ENCODE peak calls at places on chromosomes 13 and 19, in nine cellular contexts. M, C, Q, G, T, R, K, P and O are unnamed samples.

GRCh38 chr19:32098953-32099352 is 246.5 kb upstream of the ZNF507 start:
- DNase-seq in M (no peak), C (no peak), Q (no peak), G (no peak), T (no peak), R (no peak), K (no peak), P (no peak), O (no peak)

GRCh38 chr19:41025871-41026270 is 34.8 kb downstream of the CYP2B6 start:
- DNase-seq in M (no peak), C (peak; percentile 76), Q (no peak), G (no peak), T (peak; percentile 65), R (no peak), K (no peak), P (no peak), O (no peak)

GRCh38 chr13:42259515-42259914 is 12.4 kb upstream of the AKAP11 start:
- DNase-seq in M (no peak), C (no peak), Q (no peak), G (no peak), T (no peak), R (no peak), K (no peak), P (no peak), O (no peak)

GRCh38 chr19:14091086-14091884 is 734 bp upstream of the SAMD1 start:
- DNase-seq in M (no peak), C (peak; percentile 77), Q (no peak), G (peak; percentile 56), T (no peak), R (peak; percentile 74), K (no peak), P (peak; percentile 93), O (no peak)

GRCh38 chr13:74450976-74451375 is 316.8 kb upstream of the KLF12 start:
- DNase-seq in M (no peak), C (no peak), Q (no peak), G (no peak), T (no peak), R (peak; percentile 39), K (no peak), P (no peak), O (no peak)

GRCh38 chr19:12769689-12770088 is 5.7 kb downstream of the HOOK2 start:
- DNase-seq in M (no peak), C (peak; percentile 91), Q (no peak), G (no peak), T (no peak), R (no peak), K (no peak), P (peak; percentile 85), O (peak; percentile 64)

GRCh38 chr13:112510002-112510780 is 77.8 kb downstream of the TUBGCP3 start:
- DNase-seq in M (no peak), C (peak; percentile 83), Q (no peak), G (peak; percentile 13), T (no peak), R (peak; percentile 80), K (no peak), P (no peak), O (no peak)

GRCh38 chr19:55441692-55442321 is 1.3 kb downstream of the SHISA7 start:
- DNase-seq in M (no peak), C (peak; percentile 89), Q (no peak), G (no peak), T (no peak), R (no peak), K (no peak), P (no peak), O (no peak)

GRCh38 chr19:47049307-47049700 is 880 bp upstream of the TMEM160 start:
- DNase-seq in M (no peak), C (peak; percentile 49), Q (no peak), G (no peak), T (no peak), R (peak; percentile 55), K (no peak), P (no peak), O (no peak)

GRCh38 chr19:47886010-47886559 is at the start of gene SULT2A1:
- DNase-seq in M (no peak), C (no peak), Q (no peak), G (no peak), T (no peak), R (no peak), K (no peak), P (no peak), O (no peak)

GRCh38 chr13:106061781-106062180 is 473.7 kb downstream of the EFNB2 start:
- DNase-seq in M (no peak), C (no peak), Q (no peak), G (no peak), T (no peak), R (no peak), K (no peak), P (no peak), O (no peak)

GRCh38 chr13:93169980-93170379 is 56.6 kb upstream of the GPC6 start:
- DNase-seq in M (no peak), C (no peak), Q (no peak), G (no peak), T (no peak), R (peak; percentile 89), K (no peak), P (no peak), O (no peak)

GRCh38 chr13:47110141-47110540 is 213.3 kb upstream of the HTR2A start:
- DNase-seq in M (no peak), C (no peak), Q (no peak), G (no peak), T (no peak), R (no peak), K (no peak), P (no peak), O (no peak)

GRCh38 chr13:45228002-45228401 is 27.2 kb upstream of the KCTD4 start:
- DNase-seq in M (no peak), C (no peak), Q (no peak), G (no peak), T (no peak), R (no peak), K (no peak), P (no peak), O (no peak)

GRCh38 chr19:45340232-45340898 is at the start of gene KLC3:
- DNase-seq in M (no peak), C (peak; percentile 90), Q (no peak), G (no peak), T (no peak), R (peak; percentile 18), K (no peak), P (peak; percentile 84), O (no peak)
- H3K27ac ChIP-seq in M (peak within 1 kb of the TSS; percentile 78), C (no peak within 1 kb of the TSS), Q (no peak within 1 kb of the TSS), G (no peak within 1 kb of the TSS), T (peak within 1 kb of the TSS; percentile 56), R (no peak within 1 kb of the TSS), K (peak within 1 kb of the TSS; percentile 74), P (no peak within 1 kb of the TSS), O (no peak within 1 kb of the TSS)

GRCh38 chr13:60164490-60164889 is 762 bp upstream of the DIAPH3 start:
- DNase-seq in M (no peak), C (no peak), Q (no peak), G (no peak), T (no peak), R (peak; percentile 38), K (no peak), P (no peak), O (no peak)
- H3K27ac ChIP-seq in M (peak overlapping the region; percentile 91), C (peak overlapping the region; percentile 76), Q (peak overlapping the region; percentile 96), G (peak overlapping the region; percentile 92), T (peak overlapping the region; percentile 89), R (peak overlapping the region; percentile 71), K (peak overlapping the region; percentile 85), P (peak overlapping the region; percentile 84), O (peak overlapping the region; percentile 71)

DNA sequence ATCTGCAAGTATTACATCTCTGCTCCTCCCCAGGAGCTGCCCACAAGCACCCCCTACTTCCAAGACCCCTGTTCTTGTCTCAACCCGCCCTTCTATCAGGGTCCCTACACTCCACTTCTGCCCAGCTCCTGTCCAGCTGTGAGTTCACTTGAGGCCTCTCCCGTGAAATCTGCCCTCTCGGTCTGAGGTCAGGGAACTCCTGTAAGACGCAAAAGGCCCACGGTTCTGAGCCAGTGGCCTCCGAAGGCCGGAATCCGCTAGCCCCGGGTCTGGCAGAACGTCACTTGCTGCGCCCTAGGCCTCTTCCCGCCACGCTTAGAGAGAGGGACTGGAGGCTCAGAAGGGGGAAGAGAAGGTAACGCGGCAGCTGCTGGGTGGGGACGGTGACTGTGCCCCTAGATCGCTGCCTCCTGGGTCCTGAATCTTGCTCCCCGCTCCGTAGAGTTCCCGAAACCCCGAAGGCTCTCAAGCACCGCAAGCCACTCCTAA is 912 bp upstream of the FARP1 start:
- DNase-seq in M (no peak), C (peak; percentile 83), Q (no peak), G (peak; percentile 25), T (no peak), R (no peak), K (no peak), P (no peak), O (no peak)
- H3K27ac ChIP-seq in M (peak overlapping the region; percentile 91), C (no peak overlapping the region), Q (peak overlapping the region; percentile 44), G (peak overlapping the region; percentile 89), T (peak overlapping the region; percentile 86), R (no peak overlapping the region), K (no peak overlapping the region), P (peak overlapping the region; percentile 74), O (peak overlapping the region; percentile 49)

GRCh38 chr19:39507715-39508364 is 7.1 kb upstream of the SELENOV start:
- DNase-seq in M (no peak), C (no peak), Q (no peak), G (no peak), T (no peak), R (no peak), K (no peak), P (no peak), O (no peak)

GRCh38 chr19:39509233-39509632 is 5.7 kb upstream of the SELENOV start:
- DNase-seq in M (no peak), C (no peak), Q (no peak), G (no peak), T (no peak), R (no peak), K (no peak), P (no peak), O (no peak)

GRCh38 chr19:39506598-39506943 is 7.8 kb downstream of the DLL3 start:
- DNase-seq in M (no peak), C (no peak), Q (peak; percentile 80), G (no peak), T (no peak), R (no peak), K (no peak), P (no peak), O (no peak)

GRCh38 chr19:39508629-39509028 is 6.3 kb upstream of the SELENOV start:
- DNase-seq in M (no peak), C (no peak), Q (no peak), G (no peak), T (no peak), R (no peak), K (no peak), P (no peak), O (no peak)

DNA sequence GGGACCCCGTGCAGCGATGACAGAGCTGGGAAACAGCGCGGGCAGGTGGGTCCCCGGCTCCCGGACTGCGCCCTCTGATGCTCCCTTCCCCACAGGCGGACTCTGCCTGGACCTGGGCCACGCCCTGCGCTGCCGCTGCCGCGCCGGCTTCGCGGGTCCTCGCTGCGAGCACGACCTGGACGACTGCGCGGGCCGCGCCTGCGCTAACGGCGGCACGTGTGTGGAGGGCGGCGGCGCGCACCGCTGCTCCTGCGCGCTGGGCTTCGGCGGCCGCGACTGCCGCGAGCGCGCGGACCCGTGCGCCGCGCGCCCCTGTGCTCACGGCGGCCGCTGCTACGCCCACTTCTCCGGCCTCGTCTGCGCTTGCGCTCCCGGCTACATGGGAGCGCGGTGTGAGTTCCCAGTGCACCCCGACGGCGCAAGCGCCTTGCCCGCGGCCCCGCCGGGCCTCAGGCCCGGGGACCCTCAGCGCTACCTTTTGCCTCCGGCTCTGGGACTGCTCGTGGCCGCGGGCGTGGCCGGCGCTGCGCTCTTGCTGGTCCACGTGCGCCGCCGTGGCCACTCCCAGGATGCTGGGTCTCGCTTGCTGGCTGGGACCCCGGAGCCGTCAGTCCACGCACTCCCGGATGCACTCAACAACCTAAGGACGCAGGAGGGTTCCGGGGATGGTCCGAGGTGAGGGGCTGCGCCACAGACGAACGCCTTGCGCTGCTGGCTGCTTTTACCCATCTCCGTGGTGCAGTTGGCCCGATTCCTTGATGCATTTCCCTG is 7.8 kb upstream of the SELENOV start:
- DNase-seq in M (no peak), C (peak; percentile 91), Q (peak; percentile 100), G (no peak), T (no peak), R (peak; percentile 79), K (no peak), P (no peak), O (no peak)
- H3K27ac ChIP-seq in M (no peak overlapping the region), C (no peak overlapping the region), Q (peak overlapping the region; percentile 81), G (no peak overlapping the region), T (no peak overlapping the region), R (no peak overlapping the region), K (no peak overlapping the region), P (no peak overlapping the region), O (no peak overlapping the region)